ENCODE peak calls at places on chromosomes 11 and 22, in six cellular contexts. Q, T, A, F, R and I are unnamed samples.

GRCh38 chr11:112963368-112963955 is 2.2 kb downstream of the NCAM1 start:
- DNase-seq in Q (no peak), T (no peak), A (no peak), F (no peak), R (no peak), I (no peak)

GRCh38 chr11:128720522-128720985 is 26.7 kb downstream of the FLI1 start:
- DNase-seq in Q (no peak), T (no peak), A (no peak), F (peak; percentile 66), R (no peak), I (no peak)

GRCh38 chr22:36385491-36386350 is 2.0 kb downstream of the MYH9 start:
- DNase-seq in Q (peak; percentile 57), T (peak; percentile 83), A (peak; percentile 90), F (peak; percentile 31), R (peak; percentile 64), I (peak; percentile 48)

GRCh38 chr11:35173011-35173511 is 34.1 kb downstream of the CD44 start:
- DNase-seq in Q (peak; percentile 38), T (no peak), A (no peak), F (no peak), R (peak; percentile 29), I (peak; percentile 93)

GRCh38 chr11:67640021-67640757 is 626 bp upstream of the TBX10 start:
- DNase-seq in Q (peak; percentile 55), T (peak; percentile 83), A (peak; percentile 83), F (peak; percentile 70), R (peak; percentile 59), I (peak; percentile 87)

GRCh38 chr22:30196141-30196866 is 50.3 kb downstream of the LIF start:
- DNase-seq in Q (peak; percentile 84), T (peak; percentile 88), A (peak; percentile 92), F (peak; percentile 53), R (peak; percentile 91), I (peak; percentile 90)

GRCh38 chr11:1883342-1884122 is 8.2 kb downstream of the PRR33 start:
- DNase-seq in Q (no peak), T (peak; percentile 50), A (no peak), F (no peak), R (peak; percentile 25), I (peak; percentile 29)

GRCh38 chr11:74925281-74925680 is 23.6 kb downstream of the XRRA1 start:
- DNase-seq in Q (no peak), T (no peak), A (no peak), F (no peak), R (no peak), I (no peak)

GRCh38 chr22:46110215-46110614 is 40.1 kb upstream of the PPARA start:
- DNase-seq in Q (no peak), T (peak; percentile 87), A (peak; percentile 82), F (no peak), R (peak; percentile 59), I (no peak)

GRCh38 chr22:46748948-46749681 is 11.1 kb upstream of the CERK start:
- DNase-seq in Q (no peak), T (no peak), A (peak; percentile 88), F (peak; percentile 53), R (no peak), I (peak; percentile 45)

GRCh38 chr11:69488543-69488940 is 7.1 kb downstream of the LINC01488 start:
- DNase-seq in Q (no peak), T (no peak), A (no peak), F (no peak), R (peak; percentile 25), I (no peak)

GRCh38 chr11:95788921-95789505 is 569 bp downstream of the FAM76B start:
- DNase-seq in Q (peak; percentile 30), T (peak; percentile 58), A (no peak), F (peak; percentile 30), R (peak; percentile 25), I (peak; percentile 69)

GRCh38 chr22:39207141-39208012 is 37.4 kb downstream of the PDGFB start:
- DNase-seq in Q (no peak), T (no peak), A (peak; percentile 58), F (peak; percentile 43), R (no peak), I (no peak)

GRCh38 chr11:64967376-64967775 is 4.5 kb downstream of the MAJIN start:
- DNase-seq in Q (no peak), T (no peak), A (no peak), F (no peak), R (no peak), I (no peak)

GRCh38 chr11:64974124-64974523 is 2.2 kb upstream of the MAJIN start:
- DNase-seq in Q (no peak), T (no peak), A (no peak), F (no peak), R (no peak), I (no peak)

GRCh38 chr11:64969209-64969608 is 2.7 kb downstream of the MAJIN start:
- DNase-seq in Q (no peak), T (no peak), A (no peak), F (no peak), R (no peak), I (no peak)

GRCh38 chr11:64970731-64971151 is 1.2 kb downstream of the MAJIN start:
- DNase-seq in Q (no peak), T (no peak), A (no peak), F (no peak), R (no peak), I (no peak)

DNA sequence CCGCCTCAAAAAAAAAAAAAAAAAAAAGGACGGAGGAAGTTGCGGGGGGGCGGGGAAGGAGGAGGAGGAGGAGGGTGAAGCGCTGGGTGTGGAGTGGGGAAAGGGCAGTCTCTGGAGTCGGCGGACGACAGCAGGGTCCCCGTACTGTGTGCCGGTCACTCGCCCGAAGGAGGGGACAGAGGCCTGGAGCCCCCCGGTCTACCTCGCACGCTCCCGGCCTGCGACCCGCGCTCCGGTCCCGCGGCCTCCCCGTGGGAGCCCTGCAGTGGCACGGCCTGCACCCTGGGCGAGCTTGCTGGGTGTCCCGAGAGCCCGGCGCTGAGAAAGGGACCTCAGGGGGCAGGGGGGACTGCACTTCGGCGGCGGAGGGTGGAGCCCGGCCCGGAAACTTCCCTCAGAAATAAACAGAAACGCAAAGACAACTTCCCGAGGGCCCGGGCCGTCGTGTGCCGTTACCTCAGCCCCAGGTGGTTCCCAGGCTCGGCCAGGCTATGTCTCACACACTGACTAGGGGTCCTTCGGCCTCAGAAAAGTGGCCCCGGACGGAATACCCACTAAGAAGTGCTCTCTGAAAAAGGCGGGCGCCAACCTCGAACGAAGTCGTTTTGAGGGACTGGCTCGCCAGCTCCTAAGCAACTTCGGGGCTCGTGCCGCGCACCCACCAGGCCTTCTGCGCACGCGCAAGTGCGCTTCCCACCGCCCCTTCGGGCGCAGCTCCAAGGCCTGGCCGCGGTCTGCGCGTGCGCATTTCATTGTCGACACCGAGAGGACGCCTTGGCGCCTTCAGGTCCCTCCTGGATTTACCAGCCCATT is at the start of gene MAJIN:
- DNase-seq in Q (no peak), T (peak; percentile 89), A (peak; percentile 93), F (peak; percentile 78), R (peak; percentile 89), I (no peak)
- H3K4me3 ChIP-seq in Q (no peak within 1 kb of the TSS), T (no peak within 1 kb of the TSS), A (peak within 1 kb of the TSS; percentile 13), F (peak within 1 kb of the TSS; percentile 16), R (peak within 1 kb of the TSS; percentile 45), I (no peak within 1 kb of the TSS)

GRCh38 chr11:132312161-132312560 is 941.7 kb downstream of the NTM start:
- DNase-seq in Q (no peak), T (no peak), A (no peak), F (no peak), R (no peak), I (no peak)

GRCh38 chr11:132310390-132311375 is 940.3 kb downstream of the NTM start:
- DNase-seq in Q (no peak), T (no peak), A (no peak), F (no peak), R (peak; percentile 53), I (no peak)

GRCh38 chr11:132307309-132308020 is 937.0 kb downstream of the NTM start:
- DNase-seq in Q (no peak), T (no peak), A (no peak), F (no peak), R (no peak), I (no peak)

GRCh38 chr11:132311703-132312102 is 941.3 kb downstream of the NTM start:
- DNase-seq in Q (no peak), T (no peak), A (no peak), F (no peak), R (no peak), I (no peak)

DNA sequence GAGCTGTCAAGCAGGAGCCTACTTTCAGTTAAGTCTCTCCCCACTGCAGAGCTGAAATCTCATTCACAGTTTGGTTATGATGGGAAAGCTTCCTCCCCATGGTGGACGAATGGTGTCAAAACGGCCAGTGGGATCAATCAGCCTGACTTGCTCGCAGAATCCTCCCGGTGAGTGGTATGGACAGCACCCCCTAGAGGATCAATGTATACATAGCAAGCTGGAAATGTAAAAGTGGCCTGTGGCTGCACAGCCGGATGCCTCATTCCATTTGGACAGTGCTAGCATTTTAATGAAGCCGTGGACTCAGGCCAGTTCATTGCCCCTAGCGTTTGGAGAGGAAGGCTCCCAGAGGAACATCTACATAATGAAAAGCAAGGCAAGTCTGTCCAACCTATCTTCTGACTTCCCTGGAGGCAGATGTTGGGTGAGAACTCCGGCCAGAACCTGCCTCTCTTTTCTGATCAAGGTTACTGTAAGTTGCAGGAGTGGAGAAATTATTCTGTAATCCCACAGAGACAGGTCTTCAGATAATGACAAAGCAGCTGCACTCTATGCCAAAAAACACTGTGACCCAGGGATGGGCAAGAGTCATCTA is 942.3 kb downstream of the NTM start:
- DNase-seq in Q (no peak), T (no peak), A (no peak), F (no peak), R (no peak), I (peak; percentile 21)
- TF ChIP-seq CTCF in Q (peak; percentile 46), T (no peak), A (peak; percentile 41), F (peak; percentile 17), R (peak; percentile 44), I (peak; percentile 35)

DNA sequence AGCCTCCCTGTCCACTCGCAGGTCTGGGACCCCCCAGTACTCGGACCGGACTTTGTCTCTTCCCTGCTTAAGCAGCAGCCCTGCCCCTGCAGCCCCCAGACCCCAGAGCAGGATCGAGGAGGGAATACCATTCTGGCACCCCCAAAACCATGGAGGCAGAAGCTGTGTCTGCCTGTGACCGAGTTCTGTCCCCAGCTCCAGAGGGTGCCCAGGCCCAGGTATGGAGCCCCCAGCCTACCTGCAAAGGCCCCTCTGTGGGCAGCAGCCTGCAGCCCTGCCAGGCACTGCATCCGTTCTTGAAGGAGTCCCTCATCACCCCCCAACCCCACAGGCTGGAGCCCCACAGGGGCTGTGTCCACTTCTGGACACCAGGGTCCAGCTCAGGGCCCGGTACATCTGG is 163.8 kb downstream of the BRD1 start:
- DNase-seq in Q (no peak), T (no peak), A (peak; percentile 41), F (no peak), R (no peak), I (no peak)
- H3K27me3 ChIP-seq in Q (peaks cover 15% of the 10 kb centered on the region), T (peaks cover 10% of the 10 kb centered on the region), A (peaks cover 34% of the 10 kb centered on the region), F (no peaks in the 10 kb centered on the region), R (peaks cover 7% of the 10 kb centered on the region), I (peaks cover 2% of the 10 kb centered on the region)

DNA sequence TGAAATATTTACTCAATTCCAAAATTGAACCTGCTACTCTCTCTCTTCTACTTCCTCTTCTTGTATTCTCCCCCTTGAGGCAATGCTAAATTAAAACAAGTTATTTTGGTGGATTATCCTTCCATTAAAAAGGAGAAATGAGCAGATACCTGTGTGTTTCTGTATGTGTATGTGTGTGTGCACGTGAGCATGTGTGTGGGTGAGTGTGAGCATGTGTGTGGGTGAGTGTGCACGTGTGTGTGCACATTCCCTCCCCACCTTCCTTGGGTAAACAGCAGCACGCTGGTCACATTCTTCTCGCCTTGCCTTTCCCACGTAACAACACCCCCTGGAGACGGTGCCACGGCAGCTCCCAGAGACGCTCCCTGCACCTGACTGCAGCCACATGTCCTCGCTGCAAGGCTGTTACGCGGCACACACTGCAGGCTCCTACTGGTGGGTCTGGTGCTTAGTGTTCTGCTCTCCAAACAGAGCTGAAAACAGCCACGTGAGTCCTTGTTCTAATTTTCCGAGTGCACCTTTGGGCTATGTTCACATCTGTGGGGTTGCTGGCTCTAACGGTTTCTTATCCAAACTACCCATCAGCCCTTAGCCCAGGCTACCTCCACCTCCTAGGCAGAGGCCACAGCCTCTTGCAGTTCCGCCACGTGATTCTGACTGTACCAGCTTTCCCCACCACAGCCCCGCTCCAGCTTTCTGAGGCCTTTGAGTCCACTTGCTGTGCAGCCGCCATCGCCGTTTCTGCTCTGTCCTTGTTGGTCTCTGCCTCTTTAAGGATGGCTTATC is 123.3 kb downstream of the CTTN start:
- DNase-seq in Q (no peak), T (peak; percentile 84), A (no peak), F (no peak), R (peak; percentile 9), I (no peak)
- H3K4me3 ChIP-seq in Q (no peak overlapping the region), T (no peak overlapping the region), A (no peak overlapping the region), F (no peak overlapping the region), R (no peak overlapping the region), I (no peak overlapping the region)